ENCODE peak calls at places on chromosome 3, in six cellular contexts. E, L, Z, M, V and S are unnamed samples.

GRCh38 chr3:12049675-12050074 is 45.5 kb downstream of the SYN2 start:
- DNase-seq in E (no peak), L (no peak), Z (no peak), M (no peak), V (no peak), S (no peak)

GRCh38 chr3:108180214-108180613 is 42.0 kb downstream of the IFT57 start:
- DNase-seq in E (no peak), L (no peak), Z (no peak), M (no peak), V (no peak), S (no peak)

GRCh38 chr3:54954019-54954418 is 26.2 kb upstream of the LRTM1 start:
- DNase-seq in E (no peak), L (no peak), Z (no peak), M (no peak), V (no peak), S (no peak)

GRCh38 chr3:111863942-111864341 is 4.9 kb downstream of the PHLDB2 start:
- DNase-seq in E (no peak), L (no peak), Z (no peak), M (no peak), V (no peak), S (no peak)

GRCh38 chr3:59894425-59895146 is 844.8 kb upstream of the CFAP20DC start:
- DNase-seq in E (no peak), L (no peak), Z (no peak), M (no peak), V (no peak), S (no peak)

GRCh38 chr3:158781859-158782258 is 20.0 kb upstream of the MFSD1 start:
- DNase-seq in E (no peak), L (no peak), Z (no peak), M (no peak), V (no peak), S (no peak)

GRCh38 chr3:61315874-61316273 is 64.6 kb upstream of the FHIT start:
- DNase-seq in E (no peak), L (no peak), Z (peak; percentile 25), M (no peak), V (no peak), S (no peak)

GRCh38 chr3:40366203-40367162 is 20.5 kb upstream of the ENTPD3 start:
- DNase-seq in E (no peak), L (no peak), Z (no peak), M (no peak), V (no peak), S (no peak)

GRCh38 chr3:194688207-194688711 is 2.6 kb downstream of the FAM43A start:
- DNase-seq in E (no peak), L (peak; percentile 47), Z (peak; percentile 48), M (peak; percentile 38), V (no peak), S (no peak)

GRCh38 chr3:58452176-58452575 is 18.5 kb upstream of the PDHB start:
- DNase-seq in E (no peak), L (no peak), Z (no peak), M (no peak), V (no peak), S (no peak)

GRCh38 chr3:112770026-112770626 is 76.5 kb downstream of the CD200R1L start:
- DNase-seq in E (peak; percentile 10), L (no peak), Z (no peak), M (no peak), V (no peak), S (no peak)

GRCh38 chr3:34056951-34057390 is 258.5 kb downstream of the PDCD6IP start:
- DNase-seq in E (no peak), L (peak; percentile 25), Z (no peak), M (no peak), V (no peak), S (no peak)

GRCh38 chr3:158094235-158094916 is 11.8 kb downstream of the SHOX2 start:
- DNase-seq in E (no peak), L (no peak), Z (no peak), M (peak; percentile 22), V (peak; percentile 45), S (no peak)

GRCh38 chr3:105369501-105370371 is 3.0 kb downstream of the ALCAM start:
- DNase-seq in E (no peak), L (peak; percentile 74), Z (peak; percentile 78), M (peak; percentile 87), V (peak; percentile 78), S (peak; percentile 87)

GRCh38 chr3:100047455-100048141 is 66.7 kb downstream of the FILIP1L start:
- DNase-seq in E (peak; percentile 32), L (no peak), Z (no peak), M (no peak), V (no peak), S (no peak)

GRCh38 chr3:160941885-160942494 is 163.2 kb downstream of the B3GALNT1 start:
- DNase-seq in E (peak; percentile 58), L (peak; percentile 61), Z (peak; percentile 75), M (no peak), V (peak; percentile 99), S (peak; percentile 25)

GRCh38 chr3:150583028-150583427 is 20.1 kb upstream of the SELENOT start:
- DNase-seq in E (no peak), L (no peak), Z (no peak), M (no peak), V (no peak), S (no peak)

GRCh38 chr3:117681619-117682018 is 972.0 kb downstream of the TUSC7 start:
- DNase-seq in E (no peak), L (no peak), Z (no peak), M (no peak), V (no peak), S (no peak)

GRCh38 chr3:191484461-191484860 is 23.5 kb downstream of the PYDC2 start:
- DNase-seq in E (peak; percentile 15), L (no peak), Z (no peak), M (no peak), V (no peak), S (no peak)

GRCh38 chr3:116614795-116615362 is 94.7 kb upstream of the TUSC7 start:
- DNase-seq in E (no peak), L (no peak), Z (no peak), M (no peak), V (no peak), S (no peak)

GRCh38 chr3:179347383-179348194 is at the start of gene MFN1:
- DNase-seq in E (peak; percentile 83), L (peak; percentile 97), Z (peak; percentile 93), M (peak; percentile 93), V (peak; percentile 97), S (peak; percentile 92)

GRCh38 chr3:159548675-159549335 is 439.8 kb upstream of the IL12A start:
- DNase-seq in E (no peak), L (no peak), Z (no peak), M (no peak), V (no peak), S (no peak)

GRCh38 chr3:110821586-110821985 is 250.0 kb upstream of the NECTIN3 start:
- DNase-seq in E (no peak), L (no peak), Z (no peak), M (no peak), V (no peak), S (no peak)

GRCh38 chr3:38168151-38168987 is 3.0 kb downstream of the OXSR1 start:
- DNase-seq in E (no peak), L (no peak), Z (no peak), M (no peak), V (no peak), S (no peak)

GRCh38 chr3:155912574-155913190 is 42.2 kb downstream of the GMPS start:
- DNase-seq in E (no peak), L (no peak), Z (no peak), M (no peak), V (no peak), S (no peak)

GRCh38 chr3:14716593-14716992 is 41.7 kb downstream of the C3orf20 start:
- DNase-seq in E (no peak), L (no peak), Z (no peak), M (no peak), V (no peak), S (no peak)

GRCh38 chr3:114005406-114005987 is 50.8 kb downstream of the CCDC191 start:
- DNase-seq in E (no peak), L (no peak), Z (no peak), M (no peak), V (no peak), S (no peak)

GRCh38 chr3:67044955-67045354 is 46.8 kb downstream of the KBTBD8 start:
- DNase-seq in E (no peak), L (no peak), Z (no peak), M (no peak), V (no peak), S (no peak)

GRCh38 chr3:133425898-133426297 is 26.0 kb downstream of the BFSP2 start:
- DNase-seq in E (no peak), L (no peak), Z (no peak), M (no peak), V (no peak), S (no peak)
- TF ChIP-seq POLR2A in E (no peak), L (no peak), Z (no peak), M (no peak), V (no peak), S (no peak)

GRCh38 chr3:81968628-81969027 is 207.2 kb upstream of the GBE1 start:
- DNase-seq in E (no peak), L (no peak), Z (no peak), M (no peak), V (no peak), S (no peak)

GRCh38 chr3:81962396-81962795 is 201.0 kb upstream of the GBE1 start:
- DNase-seq in E (no peak), L (no peak), Z (no peak), M (no peak), V (no peak), S (no peak)

GRCh38 chr3:81965696-81966095 is 204.3 kb upstream of the GBE1 start:
- DNase-seq in E (no peak), L (no peak), Z (no peak), M (no peak), V (no peak), S (no peak)

GRCh38 chr3:81967362-81967761 is 205.9 kb upstream of the GBE1 start:
- DNase-seq in E (no peak), L (no peak), Z (no peak), M (no peak), V (no peak), S (no peak)
- TF ChIP-seq CTCF in E (no peak), L (no peak), Z (no peak), M (no peak), V (no peak), S (no peak)

GRCh38 chr3:43289401-43289800 is 3.1 kb downstream of the SNRK start:
- DNase-seq in E (no peak), L (no peak), Z (no peak), M (no peak), V (no peak), S (no peak)
- H3K27ac ChIP-seq in E (no peak overlapping the region), L (peak overlapping the region; percentile 95), Z (peak overlapping the region; percentile 45), M (peak overlapping the region; percentile 96), V (peak overlapping the region; percentile 24), S (no peak overlapping the region)

DNA sequence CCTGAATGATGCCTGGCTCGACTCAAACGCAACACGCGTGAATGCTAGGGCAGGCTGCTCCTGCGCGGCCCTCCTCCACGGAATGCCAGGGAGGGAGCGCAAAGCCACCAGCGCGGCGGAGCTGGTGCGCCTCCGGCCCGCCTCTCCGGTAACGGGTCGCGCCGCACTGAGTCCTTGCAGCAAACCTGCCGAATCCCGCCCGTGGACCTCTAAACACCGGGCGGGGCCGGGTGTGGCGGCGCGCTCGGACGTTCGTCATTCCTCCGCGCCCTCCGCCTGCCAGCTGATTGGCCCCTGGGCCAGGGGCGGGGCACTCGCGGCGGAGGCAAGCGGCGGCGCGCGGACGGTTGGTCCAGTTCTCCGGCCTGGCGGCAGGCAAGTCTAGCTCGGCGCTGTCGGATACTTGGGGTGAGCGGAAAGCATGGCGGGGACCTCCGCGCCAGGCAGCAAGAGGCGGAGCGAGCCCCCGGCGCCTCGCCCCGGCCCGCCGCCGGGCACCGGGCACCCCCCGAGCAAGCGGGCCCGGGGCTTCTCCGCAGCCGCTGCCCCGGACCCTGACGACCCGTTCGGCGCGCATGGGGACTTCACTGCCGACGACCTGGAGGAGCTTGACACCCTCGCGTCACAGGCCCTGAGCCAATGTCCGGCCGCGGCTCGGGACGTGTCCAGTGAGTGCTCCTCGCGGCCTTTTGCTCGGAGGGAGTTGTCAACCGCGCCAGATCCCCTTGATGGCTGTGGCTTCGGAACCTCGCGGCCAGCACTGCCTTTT is at the start of gene ATRIP:
- DNase-seq in E (peak; percentile 62), L (peak; percentile 93), Z (peak; percentile 88), M (peak; percentile 92), V (peak; percentile 79), S (peak; percentile 93)
- TF ChIP-seq POLR2A in E (peak; percentile 95), L (no peak), Z (peak; percentile 82), M (peak; percentile 90), V (peak; percentile 94), S (peak; percentile 87)